ENCODE peak calls at places on chromosomes 4 and X, in five cellular contexts. R is thoracic aorta; V is naive thymus-derived CD4-positive, alpha-beta T cell; G is SK-N-SH; D is CD8-positive, alpha-beta memory T cell. A is an unnamed sample.
A peak's percentile ranks its signal among the peaks of the same experiment; 100 is the strongest.

GRCh38 chr4:110287130-110287529 is 88.7 kb upstream of the ELOVL6 start:
- DNase-seq in R (no peak), V (no peak), G (no peak), D (no peak), A (no peak)

GRCh38 chrX:443676-444210 is 57.0 kb upstream of the PPP2R3B start:
- DNase-seq in R (no peak), V (no peak), G (no peak), D (no peak), A (no peak)

GRCh38 chrX:148588649-148589310 is 88.4 kb downstream of the AFF2 start:
- DNase-seq in R (no peak), V (no peak), G (no peak), D (no peak), A (no peak)

GRCh38 chrX:153582896-153583295 is 16.0 kb downstream of the CCNQ start:
- DNase-seq in R (no peak), V (peak; percentile 71), G (peak; percentile 65), D (peak; percentile 63), A (peak; percentile 14)

GRCh38 chrX:33725556-33726232 is 406.4 kb downstream of the FAM47A start:
- DNase-seq in R (no peak), V (no peak), G (no peak), D (no peak), A (peak; percentile 8)

GRCh38 chrX:53093177-53093655 is 726 bp upstream of the KANTR start:
- DNase-seq in R (no peak), V (peak; percentile 74), G (peak; percentile 78), D (peak; percentile 70), A (peak; percentile 87)

GRCh38 chrX:12580548-12580947 is 210.7 kb upstream of the PRPS2 start:
- DNase-seq in R (no peak), V (no peak), G (no peak), D (no peak), A (no peak)

GRCh38 chr4:8311096-8312068 is 41.8 kb downstream of the HTRA3 start:
- DNase-seq in R (no peak), V (no peak), G (no peak), D (no peak), A (no peak)

GRCh38 chr4:145845118-145845517 is 93.5 kb downstream of the ZNF827 start:
- DNase-seq in R (no peak), V (no peak), G (no peak), D (no peak), A (no peak)

GRCh38 chr4:176425035-176425434 is 105.3 kb downstream of the SPCS3 start:
- DNase-seq in R (no peak), V (no peak), G (no peak), D (no peak), A (no peak)

GRCh38 chr4:166972071-166972470 is 262.2 kb downstream of the SPOCK3 start:
- DNase-seq in R (no peak), V (no peak), G (no peak), D (no peak), A (no peak)

GRCh38 chrX:137363559-137363958 is 202.4 kb upstream of the ZIC3 start:
- DNase-seq in R (no peak), V (no peak), G (no peak), D (no peak), A (no peak)

GRCh38 chr4:101158136-101158485 is 189.2 kb downstream of the PPP3CA start:
- DNase-seq in R (no peak), V (no peak), G (no peak), D (no peak), A (no peak)

GRCh38 chr4:95165926-95166524 is 382.7 kb downstream of the UNC5C start:
- DNase-seq in R (no peak), V (peak; percentile 76), G (peak; percentile 59), D (peak; percentile 53), A (no peak)

GRCh38 chr4:183657564-183657963 is 1.4 kb downstream of the RWDD4 start:
- DNase-seq in R (no peak), V (no peak), G (no peak), D (no peak), A (no peak)
- H3K27ac ChIP-seq in R (no peak overlapping the region), V (peak overlapping the region; percentile 96), G (no peak overlapping the region), D (no peak overlapping the region), A (no peak overlapping the region)

GRCh38 chrX:46502848-46503247 is 42.4 kb downstream of the ZNF674 start:
- DNase-seq in R (no peak), V (no peak), G (no peak), D (no peak), A (no peak)
- H3K9me3 ChIP-seq in R (peaks cover 26% of the 10 kb centered on the region), V (peaks cover 6% of the 10 kb centered on the region), G (peaks cover 30% of the 10 kb centered on the region), D (peaks cover 10% of the 10 kb centered on the region), A (no peaks in the 10 kb centered on the region)

DNA sequence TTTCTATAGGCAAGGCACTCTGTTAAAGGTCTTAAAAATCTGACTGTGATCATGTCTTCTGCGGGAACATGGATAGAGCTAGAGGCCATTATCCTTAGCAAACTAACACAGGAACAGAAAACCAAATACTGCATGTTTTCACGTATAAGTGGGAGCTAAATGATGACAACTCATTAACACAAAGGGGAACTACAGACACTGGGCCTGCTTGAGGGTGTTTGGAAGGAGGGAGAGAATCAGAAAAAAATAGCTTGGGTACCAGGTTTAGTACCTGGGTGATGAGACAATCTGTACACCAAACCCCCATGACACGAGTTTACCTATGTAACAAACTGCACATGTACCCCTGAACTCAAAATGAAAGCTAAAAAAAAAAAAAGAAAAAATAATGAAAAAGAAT is 12.1 kb downstream of the SLC7A11 start:
- DNase-seq in R (no peak), V (no peak), G (no peak), D (no peak), A (no peak)
- H3K27ac ChIP-seq in R (no peak overlapping the region), V (no peak overlapping the region), G (no peak overlapping the region), D (no peak overlapping the region), A (no peak overlapping the region)

GRCh38 chr4:373062-373839 is 35.6 kb downstream of the ZNF141 start:
- DNase-seq in R (no peak), V (no peak), G (no peak), D (no peak), A (no peak)
- H3K9me3 ChIP-seq in R (peaks cover 96% of the 10 kb centered on the region), V (peaks cover 42% of the 10 kb centered on the region), G (peaks cover 65% of the 10 kb centered on the region), D (peaks cover 58% of the 10 kb centered on the region), A (peaks cover 17% of the 10 kb centered on the region)

GRCh38 chrX:2693123-2693438 is 2.0 kb downstream of the CD99 start:
- DNase-seq in R (no peak), V (peak; percentile 33), G (no peak), D (no peak), A (no peak)
- H3K27ac ChIP-seq in R (no peak overlapping the region), V (peak overlapping the region; percentile 83), G (no peak overlapping the region), D (peak overlapping the region; percentile 77), A (peak overlapping the region; percentile 64)

DNA sequence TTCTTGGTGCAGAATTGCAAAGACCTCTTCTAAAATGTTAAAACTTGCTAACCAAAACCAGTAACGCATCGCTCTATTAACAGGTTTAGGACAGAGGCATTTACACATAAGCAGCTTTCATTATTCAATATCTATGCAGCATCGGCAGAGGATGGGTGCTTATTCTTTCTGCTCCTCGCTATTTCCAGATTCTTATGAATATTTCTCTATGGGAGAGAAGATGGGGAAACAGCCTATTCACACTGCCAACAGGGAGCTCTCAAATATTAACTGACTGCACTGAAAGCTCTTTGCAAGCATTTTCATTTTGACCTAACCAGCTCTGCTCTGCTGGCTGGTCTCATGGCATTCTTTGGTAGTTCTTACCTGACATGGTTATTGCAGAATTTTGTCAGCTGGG is 30.3 kb downstream of the ATP8A1 start:
- DNase-seq in R (no peak), V (no peak), G (no peak), D (no peak), A (no peak)
- H3K9me3 ChIP-seq in R (no peaks in the 10 kb centered on the region), V (no peaks in the 10 kb centered on the region), G (no peaks in the 10 kb centered on the region), D (no peaks in the 10 kb centered on the region), A (no peaks in the 10 kb centered on the region)

GRCh38 chr4:45350438-45350837 is 624.1 kb upstream of the GNPDA2 start:
- DNase-seq in R (no peak), V (no peak), G (no peak), D (no peak), A (no peak)
- H3K27ac ChIP-seq in R (no peak overlapping the region), V (no peak overlapping the region), G (peak overlapping the region; percentile 44), D (no peak overlapping the region), A (no peak overlapping the region)

DNA sequence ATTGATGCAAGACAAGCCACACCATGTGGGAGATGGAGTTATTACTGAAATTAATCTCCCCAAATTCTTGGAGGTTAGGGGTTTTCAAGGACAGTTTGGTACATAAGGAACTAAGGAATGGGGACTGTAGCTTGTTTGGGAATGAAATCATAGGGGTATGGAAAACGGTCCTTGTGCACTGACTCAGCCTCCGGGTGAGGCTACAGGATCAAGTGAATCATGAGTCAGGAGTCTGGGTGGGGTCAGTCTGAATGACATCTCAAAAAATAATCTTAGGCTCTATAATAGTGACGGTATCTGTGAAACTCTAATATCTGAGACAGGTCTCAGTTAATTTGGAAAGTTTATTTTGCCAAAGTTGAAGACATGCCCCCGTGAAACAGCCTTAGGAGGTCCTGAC is 128.5 kb upstream of the CYSLTR1 start:
- DNase-seq in R (no peak), V (no peak), G (no peak), D (no peak), A (no peak)
- H3K9me3 ChIP-seq in R (no peaks in the 10 kb centered on the region), V (no peaks in the 10 kb centered on the region), G (no peaks in the 10 kb centered on the region), D (no peaks in the 10 kb centered on the region), A (no peaks in the 10 kb centered on the region)

A was measured in right cardiac atrium.